ENCODE peak calls at places on chromosome 7, in four cellular contexts. H is H1, E is HepG2, W is K562. Y is an unnamed sample.

GRCh38 chr7:43569424-43569823 is 13.5 kb upstream of the STK17A start:
- DNase-seq in H (no peak), W (no peak), E (no peak), Y (no peak)

GRCh38 chr7:111041577-111041976 is 49.4 kb upstream of the LRRN3 start:
- DNase-seq in H (no peak), W (no peak), E (no peak), Y (no peak)

GRCh38 chr7:43112941-43113621 is 634 bp downstream of the HECW1 start:
- DNase-seq in E (no peak), W (peak), H (no peak), Y (peak)

GRCh38 chr7:120836556-120837125 is 21.3 kb downstream of the TSPAN12 start:
- DNase-seq in E (no peak), W (no peak), H (no peak), Y (no peak)

GRCh38 chr7:157740251-157740650 is 403.4 kb downstream of the DNAJB6 start:
- DNase-seq in H (no peak), W (no peak), E (no peak), Y (no peak)

GRCh38 chr7:140726304-140726703 is 29.8 kb downstream of the NDUFB2 start:
- DNase-seq in W (no peak), E (peak), H (no peak), Y (peak)

GRCh38 chr7:135129579-135129978 is 18.3 kb upstream of the TMEM140 start:
- DNase-seq in W (no peak), H (no peak), E (no peak), Y (no peak)

GRCh38 chr7:135441791-135442190 is 68.1 kb downstream of the CNOT4 start:
- DNase-seq in E (no peak), H (no peak), W (no peak), Y (peak)

GRCh38 chr7:130982160-130982638 is 248.2 kb upstream of the KLF14 start:
- DNase-seq in H (no peak), W (peak), E (peak), Y (peak)

GRCh38 chr7:120775703-120776265 is 82.2 kb downstream of the TSPAN12 start:
- DNase-seq in W (no peak), E (no peak), H (no peak), Y (no peak)

GRCh38 chr7:22872087-22872807 is 49.6 kb upstream of the TOMM7 start:
- DNase-seq in H (no peak), E (no peak), W (no peak), Y (no peak)

GRCh38 chr7:1475393-1475792 is 16.1 kb upstream of the MICALL2 start:
- DNase-seq in E (no peak), W (no peak), H (no peak), Y (no peak)
- H3K4me2 ChIP-seq in E (no peak), W (no peak), H (no peak), Y (no peak)

DNA sequence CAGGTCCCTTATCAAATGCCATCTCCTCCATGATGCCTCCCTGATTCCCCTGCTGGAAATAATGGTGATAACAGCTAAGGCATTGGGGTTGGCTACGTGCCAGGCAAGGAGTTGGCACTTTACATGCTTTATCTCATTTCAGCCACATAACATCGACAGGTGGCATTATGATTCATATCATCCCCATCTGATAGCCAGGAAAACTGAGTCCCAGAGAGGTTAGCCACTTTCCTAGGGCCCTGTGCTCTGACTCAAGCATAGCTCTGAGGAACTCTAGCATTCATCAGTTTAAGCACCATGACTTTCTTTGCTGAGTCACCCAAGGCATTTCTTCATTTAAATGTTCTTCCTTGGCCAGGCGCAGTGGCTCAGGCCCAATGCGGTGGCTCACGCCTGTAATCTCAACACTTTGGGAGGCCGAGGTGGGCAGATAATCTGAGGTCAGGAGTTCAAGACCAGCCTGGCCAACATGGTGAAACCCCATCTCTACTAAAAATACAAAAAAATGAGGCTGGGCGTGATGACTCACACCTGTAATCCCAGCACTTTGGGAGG is 6.6 kb downstream of the LEP start:
- DNase-seq in W (peak), H (no peak), E (no peak), Y (peak)
- TF ChIP-seq RNF2 in W (no peak), H (no peak), E (no peak), Y (no peak)

DNA sequence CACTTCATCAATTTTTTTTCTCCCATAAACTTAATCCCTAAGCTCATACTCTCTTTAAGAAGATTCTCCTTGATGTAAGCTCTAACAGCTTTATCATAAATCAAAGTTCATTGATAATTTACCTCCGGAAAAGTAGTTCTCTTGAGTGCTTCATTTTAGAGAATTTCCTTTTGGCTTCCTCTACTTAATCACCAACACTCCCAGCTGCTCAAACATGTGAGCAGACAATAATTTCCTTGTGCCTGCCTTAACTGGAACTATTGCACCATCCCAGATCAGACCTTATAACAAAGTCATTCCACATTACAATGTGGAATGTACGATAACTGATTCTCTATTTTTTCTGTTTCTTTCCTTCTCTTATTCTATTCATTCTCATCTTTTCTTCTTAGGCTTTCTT is 5.9 kb downstream of the FEZF1 start:
- DNase-seq in E (no peak), H (no peak), W (no peak), Y (no peak)
- H3K4me2 ChIP-seq in E (no peak), H (no peak), W (no peak), Y (no peak)

GRCh38 chr7:127632276-127632910 is 14.5 kb upstream of the PAX4 start:
- DNase-seq in W (no peak), H (no peak), E (no peak), Y (no peak)

GRCh38 chr7:127638197-127638596 is 13.8 kb upstream of the SND1 start:
- DNase-seq in E (no peak), H (no peak), W (no peak), Y (no peak)

GRCh38 chr7:127635659-127636285 is 16.2 kb upstream of the SND1 start:
- DNase-seq in E (no peak), H (no peak), W (no peak), Y (no peak)
- TF ChIP-seq RNF2 in E (no peak), H (no peak), W (no peak), Y (no peak)

DNA sequence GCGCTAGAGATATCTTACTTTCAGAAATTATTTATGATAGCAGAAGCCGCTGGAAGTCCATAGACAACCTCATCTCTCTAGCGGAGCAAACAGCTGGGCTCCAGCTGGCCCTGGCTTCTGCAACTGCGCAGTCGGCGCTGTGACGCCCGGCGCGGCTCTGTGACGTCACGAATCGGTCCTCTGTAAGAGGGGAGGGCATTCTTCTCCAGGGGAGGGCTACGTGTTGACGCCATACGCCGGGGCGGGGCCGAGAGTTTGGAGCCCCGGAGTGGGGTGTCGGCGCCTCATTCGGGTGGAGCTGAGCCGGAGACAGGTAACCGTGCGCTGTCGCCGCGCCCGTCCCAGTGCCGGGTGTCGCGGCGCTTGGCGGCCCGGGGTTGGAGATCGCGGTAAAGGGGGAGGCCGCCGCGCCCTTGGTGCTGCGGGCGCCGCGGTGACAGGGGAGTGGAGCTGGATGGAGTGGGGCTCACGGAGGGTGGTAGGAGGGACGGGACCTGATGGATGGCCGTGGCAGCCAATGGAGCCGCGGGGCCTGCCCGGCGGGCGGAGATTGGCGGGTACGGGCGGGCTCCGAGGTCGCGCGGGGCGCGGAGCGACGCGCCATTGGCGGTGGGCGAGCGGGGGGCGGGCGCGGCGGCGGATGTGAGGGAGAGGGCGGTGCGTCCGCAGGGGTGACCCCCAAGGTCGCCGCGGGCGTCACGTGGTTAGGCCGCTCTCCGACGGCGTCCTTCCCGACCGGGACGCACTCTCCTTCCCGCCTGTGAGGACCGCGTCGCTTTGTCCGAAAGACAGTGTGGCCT is at the start of gene OGDH:
- DNase-seq in H (peak), E (peak), W (peak), Y (peak)
- H3K4me2 ChIP-seq in H (peak), E (peak), W (peak), Y (peak)